ENCODE peak calls at places on chromosomes 5 and 9, in ten cellular contexts. One of them, this sample, is unnamed.

GRCh38 chr5:28226407-28226806 is 1188.0 kb upstream of the CDH9 start:
- DNase-seq in fibroblast of lung: no peak
- DNase-seq in hepatocyte: no peak
- DNase-seq in small intestine: no peak
- DNase-seq in H9: no peak
- DNase-seq in GM12878: no peak
- DNase-seq in A673: no peak
- DNase-seq in colonic mucosa: no peak
- DNase-seq in psoas muscle: no peak
- DNase-seq in sigmoid colon: no peak
- DNase-seq in this sample: no peak

GRCh38 chr5:88377240-88377639 is 108.6 kb upstream of the TMEM161B start:
- DNase-seq in sigmoid colon: no peak
- DNase-seq in H9: no peak
- DNase-seq in fibroblast of lung: no peak
- DNase-seq in GM12878: no peak
- DNase-seq in colonic mucosa: no peak
- DNase-seq in hepatocyte: no peak
- DNase-seq in psoas muscle: no peak
- DNase-seq in A673: no peak
- DNase-seq in small intestine: no peak
- DNase-seq in this sample: no peak

GRCh38 chr5:168489059-168489458 is 2.8 kb downstream of the RARS1 start:
- DNase-seq in small intestine: no peak
- DNase-seq in fibroblast of lung: no peak
- DNase-seq in sigmoid colon: no peak
- DNase-seq in GM12878: no peak
- DNase-seq in colonic mucosa: no peak
- DNase-seq in psoas muscle: no peak
- DNase-seq in hepatocyte: no peak
- DNase-seq in H9: no peak
- DNase-seq in A673: no peak
- DNase-seq in this sample: no peak

GRCh38 chr5:60812426-60812825 is 31.6 kb downstream of the ELOVL7 start:
- DNase-seq in colonic mucosa: no peak
- DNase-seq in psoas muscle: no peak
- DNase-seq in H9: no peak
- DNase-seq in fibroblast of lung: no peak
- DNase-seq in hepatocyte: no peak
- DNase-seq in A673: no peak
- DNase-seq in small intestine: no peak
- DNase-seq in GM12878: no peak
- DNase-seq in sigmoid colon: no peak
- DNase-seq in this sample: no peak

GRCh38 chr5:102532126-102532525 is 33.3 kb upstream of the SLCO6A1 start:
- DNase-seq in A673: no peak
- DNase-seq in sigmoid colon: no peak
- DNase-seq in colonic mucosa: no peak
- DNase-seq in small intestine: no peak
- DNase-seq in psoas muscle: peak; percentile 50
- DNase-seq in hepatocyte: no peak
- DNase-seq in H9: no peak
- DNase-seq in GM12878: no peak
- DNase-seq in fibroblast of lung: peak; percentile 39
- DNase-seq in this sample: no peak

GRCh38 chr5:14463629-14464028 is 118.0 kb upstream of the OTULINL start:
- DNase-seq in colonic mucosa: peak; percentile 76
- DNase-seq in A673: no peak
- DNase-seq in small intestine: peak; percentile 85
- DNase-seq in psoas muscle: no peak
- DNase-seq in fibroblast of lung: peak; percentile 80
- DNase-seq in H9: no peak
- DNase-seq in sigmoid colon: no peak
- DNase-seq in hepatocyte: peak; percentile 58
- DNase-seq in GM12878: no peak
- DNase-seq in this sample: no peak

GRCh38 chr9:38024036-38024681 is 44.9 kb downstream of the SHB start:
- DNase-seq in sigmoid colon: peak; percentile 92
- DNase-seq in small intestine: no peak
- DNase-seq in H9: peak; percentile 43
- DNase-seq in colonic mucosa: no peak
- DNase-seq in fibroblast of lung: peak; percentile 94
- DNase-seq in GM12878: no peak
- DNase-seq in psoas muscle: peak; percentile 84
- DNase-seq in A673: peak; percentile 84
- DNase-seq in hepatocyte: peak; percentile 71
- DNase-seq in this sample: no peak

GRCh38 chr5:20353481-20353880 is 365.5 kb upstream of the CDH18 start:
- DNase-seq in small intestine: no peak
- DNase-seq in A673: no peak
- DNase-seq in hepatocyte: no peak
- DNase-seq in psoas muscle: no peak
- DNase-seq in colonic mucosa: no peak
- DNase-seq in sigmoid colon: no peak
- DNase-seq in fibroblast of lung: no peak
- DNase-seq in GM12878: no peak
- DNase-seq in H9: no peak
- DNase-seq in this sample: no peak

GRCh38 chr5:65924366-65925093 is 1.8 kb upstream of the ERBIN start:
- DNase-seq in small intestine: no peak
- DNase-seq in sigmoid colon: no peak
- DNase-seq in hepatocyte: no peak
- DNase-seq in GM12878: no peak
- DNase-seq in fibroblast of lung: no peak
- DNase-seq in colonic mucosa: no peak
- DNase-seq in psoas muscle: no peak
- DNase-seq in A673: no peak
- DNase-seq in H9: no peak
- DNase-seq in this sample: peak; percentile 27

GRCh38 chr5:15074651-15075050 is 203.1 kb upstream of the ANKH start:
- DNase-seq in psoas muscle: no peak
- DNase-seq in colonic mucosa: no peak
- DNase-seq in H9: no peak
- DNase-seq in hepatocyte: no peak
- DNase-seq in GM12878: no peak
- DNase-seq in fibroblast of lung: peak; percentile 0
- DNase-seq in sigmoid colon: no peak
- DNase-seq in small intestine: no peak
- DNase-seq in A673: no peak
- DNase-seq in this sample: no peak

DNA sequence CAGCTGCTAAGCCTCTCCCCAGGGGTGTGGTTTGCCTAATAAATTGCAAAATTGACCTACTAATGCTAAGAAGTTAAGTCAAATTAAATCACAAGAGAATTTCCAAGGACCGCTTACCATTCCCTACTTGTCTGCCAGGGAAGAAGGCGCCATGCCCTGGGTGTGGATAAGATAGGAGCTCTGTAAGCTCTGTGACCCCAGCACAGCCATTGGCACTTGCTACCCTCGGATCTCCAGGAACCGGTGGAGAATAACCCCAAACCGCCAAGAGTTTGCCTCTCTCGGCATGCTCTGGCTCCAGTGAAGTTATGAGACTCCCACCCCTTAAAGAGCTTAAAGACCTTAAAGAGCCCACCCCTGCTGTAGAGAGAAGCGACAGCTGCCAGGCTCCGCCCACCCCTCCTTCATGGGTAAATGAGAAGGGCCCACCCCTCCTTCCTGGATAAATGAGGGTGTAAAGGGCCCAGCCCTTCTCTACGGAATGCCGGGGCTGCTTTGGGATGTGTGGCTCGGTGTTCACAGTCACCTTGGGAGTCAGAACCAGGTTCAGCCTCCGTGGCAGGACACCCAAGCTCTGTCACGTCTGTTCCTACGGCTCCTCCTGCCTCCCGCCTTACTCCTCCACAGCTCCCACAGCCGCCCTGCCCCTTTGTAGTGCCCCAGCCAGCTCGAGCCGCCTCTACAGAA is 59.1 kb downstream of the NEURL1B start:
- DNase-seq in sigmoid colon: peak; percentile 64
- DNase-seq in psoas muscle: peak; percentile 67
- DNase-seq in GM12878: no peak
- DNase-seq in fibroblast of lung: no peak
- DNase-seq in colonic mucosa: no peak
- DNase-seq in H9: peak; percentile 83
- DNase-seq in small intestine: no peak
- DNase-seq in A673: no peak
- DNase-seq in hepatocyte: peak; percentile 67
- DNase-seq in this sample: no peak
- H3K27ac ChIP-seq in sigmoid colon: peak overlapping the region; percentile 59
- H3K27ac ChIP-seq in psoas muscle: no peak overlapping the region
- H3K27ac ChIP-seq in GM12878: no peak overlapping the region
- H3K27ac ChIP-seq in fibroblast of lung: no peak overlapping the region
- H3K27ac ChIP-seq in colonic mucosa: no peak overlapping the region
- H3K27ac ChIP-seq in H9: no peak overlapping the region
- H3K27ac ChIP-seq in small intestine: no peak overlapping the region
- H3K27ac ChIP-seq in A673: no peak overlapping the region
- H3K27ac ChIP-seq in hepatocyte: peak overlapping the region; percentile 75
- H3K27ac ChIP-seq in this sample: peak overlapping the region; percentile 40

GRCh38 chr9:129493002-129493713 is 127.7 kb downstream of the C9orf50 start:
- DNase-seq in small intestine: no peak
- DNase-seq in GM12878: no peak
- DNase-seq in colonic mucosa: no peak
- DNase-seq in fibroblast of lung: no peak
- DNase-seq in sigmoid colon: no peak
- DNase-seq in psoas muscle: peak; percentile 23
- DNase-seq in A673: no peak
- DNase-seq in H9: no peak
- DNase-seq in hepatocyte: no peak
- DNase-seq in this sample: no peak
- H3K27ac ChIP-seq in small intestine: peak overlapping the region; percentile 22
- H3K27ac ChIP-seq in GM12878: no peak overlapping the region
- H3K27ac ChIP-seq in colonic mucosa: no peak overlapping the region
- H3K27ac ChIP-seq in fibroblast of lung: no peak overlapping the region
- H3K27ac ChIP-seq in sigmoid colon: peak overlapping the region; percentile 99
- H3K27ac ChIP-seq in psoas muscle: peak overlapping the region; percentile 46
- H3K27ac ChIP-seq in A673: peak overlapping the region; percentile 59
- H3K27ac ChIP-seq in H9: no peak overlapping the region
- H3K27ac ChIP-seq in hepatocyte: peak overlapping the region; percentile 94
- H3K27ac ChIP-seq in this sample: no peak overlapping the region

GRCh38 chr5:134245692-134246091 is 19.8 kb upstream of the PPP2CA start:
- DNase-seq in A673: no peak
- DNase-seq in sigmoid colon: no peak
- DNase-seq in GM12878: no peak
- DNase-seq in colonic mucosa: no peak
- DNase-seq in H9: no peak
- DNase-seq in fibroblast of lung: no peak
- DNase-seq in small intestine: no peak
- DNase-seq in psoas muscle: no peak
- DNase-seq in hepatocyte: no peak
- DNase-seq in this sample: no peak
- H3K27ac ChIP-seq in A673: no peak overlapping the region
- H3K27ac ChIP-seq in sigmoid colon: no peak overlapping the region
- H3K27ac ChIP-seq in GM12878: no peak overlapping the region
- H3K27ac ChIP-seq in colonic mucosa: no peak overlapping the region
- H3K27ac ChIP-seq in H9: no peak overlapping the region
- H3K27ac ChIP-seq in fibroblast of lung: peak overlapping the region; percentile 54
- H3K27ac ChIP-seq in small intestine: no peak overlapping the region
- H3K27ac ChIP-seq in psoas muscle: peak overlapping the region; percentile 77
- H3K27ac ChIP-seq in hepatocyte: peak overlapping the region; percentile 79
- H3K27ac ChIP-seq in this sample: no peak overlapping the region

DNA sequence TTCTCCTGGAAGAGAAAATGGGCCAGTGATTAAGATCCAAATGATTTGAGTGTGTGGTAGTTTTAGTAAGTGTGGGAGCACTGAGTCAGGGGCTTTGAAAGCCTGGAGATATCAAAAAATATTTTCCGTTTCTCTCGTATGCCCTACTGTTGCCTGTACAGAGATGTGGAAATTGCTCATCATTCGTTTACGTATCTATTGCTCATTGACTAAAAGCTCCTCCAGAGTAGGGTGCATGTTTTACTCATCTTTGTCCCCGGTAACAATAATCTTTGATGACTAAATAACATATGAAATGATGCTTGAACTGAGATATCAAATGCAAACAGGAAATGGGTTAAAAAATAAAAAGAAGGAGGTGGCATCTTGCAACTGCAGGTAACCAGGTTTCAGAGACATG is 114.2 kb upstream of the FST start:
- DNase-seq in colonic mucosa: no peak
- DNase-seq in small intestine: no peak
- DNase-seq in psoas muscle: no peak
- DNase-seq in GM12878: no peak
- DNase-seq in fibroblast of lung: peak; percentile 53
- DNase-seq in sigmoid colon: no peak
- DNase-seq in H9: no peak
- DNase-seq in A673: no peak
- DNase-seq in hepatocyte: no peak
- DNase-seq in this sample: no peak
- H3K27ac ChIP-seq in colonic mucosa: no peak overlapping the region
- H3K27ac ChIP-seq in small intestine: no peak overlapping the region
- H3K27ac ChIP-seq in psoas muscle: no peak overlapping the region
- H3K27ac ChIP-seq in GM12878: no peak overlapping the region
- H3K27ac ChIP-seq in fibroblast of lung: peak overlapping the region; percentile 34
- H3K27ac ChIP-seq in sigmoid colon: no peak overlapping the region
- H3K27ac ChIP-seq in H9: no peak overlapping the region
- H3K27ac ChIP-seq in A673: no peak overlapping the region
- H3K27ac ChIP-seq in hepatocyte: no peak overlapping the region
- H3K27ac ChIP-seq in this sample: no peak overlapping the region

DNA sequence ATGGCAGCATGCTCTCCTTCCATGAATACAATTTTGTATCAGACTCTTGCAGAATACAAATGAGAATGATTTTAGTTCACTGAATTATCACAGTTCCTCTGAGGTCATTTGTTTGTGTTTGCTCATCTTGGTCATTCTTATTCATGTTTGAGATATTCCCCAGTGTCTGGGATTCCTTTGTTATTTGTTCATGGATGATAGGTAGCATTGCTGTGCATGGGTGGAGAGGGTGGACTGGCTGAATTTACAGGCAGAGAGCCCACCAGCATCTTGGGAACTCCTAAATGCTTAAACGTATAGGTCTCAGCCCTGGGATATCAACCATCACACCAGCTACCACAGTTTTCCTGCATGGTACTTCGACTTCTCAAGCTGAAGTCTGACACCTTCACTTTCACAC is 459.8 kb downstream of the CCDC171 start:
- DNase-seq in GM12878: no peak
- DNase-seq in fibroblast of lung: peak; percentile 84
- DNase-seq in small intestine: no peak
- DNase-seq in hepatocyte: no peak
- DNase-seq in A673: no peak
- DNase-seq in psoas muscle: no peak
- DNase-seq in colonic mucosa: no peak
- DNase-seq in sigmoid colon: no peak
- DNase-seq in H9: no peak
- DNase-seq in this sample: no peak
- H3K27ac ChIP-seq in GM12878: no peak overlapping the region
- H3K27ac ChIP-seq in fibroblast of lung: no peak overlapping the region
- H3K27ac ChIP-seq in small intestine: no peak overlapping the region
- H3K27ac ChIP-seq in hepatocyte: no peak overlapping the region
- H3K27ac ChIP-seq in A673: no peak overlapping the region
- H3K27ac ChIP-seq in psoas muscle: no peak overlapping the region
- H3K27ac ChIP-seq in colonic mucosa: no peak overlapping the region
- H3K27ac ChIP-seq in sigmoid colon: no peak overlapping the region
- H3K27ac ChIP-seq in H9: no peak overlapping the region
- H3K27ac ChIP-seq in this sample: no peak overlapping the region

DNA sequence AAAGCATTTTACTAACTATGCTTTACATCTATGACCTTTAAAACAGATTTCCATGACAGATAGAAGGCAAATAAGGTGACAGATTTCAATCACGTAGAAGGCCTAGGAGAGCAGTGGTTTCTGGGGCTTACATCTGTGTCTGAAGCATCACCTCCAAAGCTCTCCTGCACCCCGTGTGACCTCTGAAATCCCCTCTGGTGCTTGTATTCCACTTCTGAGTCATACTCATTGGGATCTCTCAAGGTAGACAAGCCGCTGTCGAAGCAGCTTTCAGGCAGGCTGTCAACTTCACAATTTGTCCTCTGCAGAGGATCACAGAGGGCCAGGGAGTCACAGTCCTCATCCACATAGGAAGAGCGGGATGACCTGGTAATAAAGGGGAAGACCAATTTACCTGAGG is 62.2 kb downstream of the RASEF start:
- DNase-seq in sigmoid colon: no peak
- DNase-seq in hepatocyte: no peak
- DNase-seq in colonic mucosa: no peak
- DNase-seq in A673: no peak
- DNase-seq in psoas muscle: no peak
- DNase-seq in small intestine: no peak
- DNase-seq in H9: no peak
- DNase-seq in GM12878: no peak
- DNase-seq in fibroblast of lung: no peak
- DNase-seq in this sample: no peak
- H3K27ac ChIP-seq in sigmoid colon: no peak overlapping the region
- H3K27ac ChIP-seq in hepatocyte: no peak overlapping the region
- H3K27ac ChIP-seq in colonic mucosa: no peak overlapping the region
- H3K27ac ChIP-seq in A673: no peak overlapping the region
- H3K27ac ChIP-seq in psoas muscle: no peak overlapping the region
- H3K27ac ChIP-seq in small intestine: no peak overlapping the region
- H3K27ac ChIP-seq in H9: no peak overlapping the region
- H3K27ac ChIP-seq in GM12878: no peak overlapping the region
- H3K27ac ChIP-seq in fibroblast of lung: no peak overlapping the region
- H3K27ac ChIP-seq in this sample: no peak overlapping the region